ENCODE peak calls at places on chromosomes 5 and 9, in four cellular contexts. T is K562, S is GM12878, N is HepG2. F is an unnamed sample.

GRCh38 chr9:100086097-100086496 is 12.7 kb downstream of the ERP44 start:
- DNase-seq in S (no peak), T (no peak), N (no peak), F (no peak)

GRCh38 chr9:82912639-82913038 is 150.3 kb downstream of the RASEF start:
- DNase-seq in N (no peak), T (no peak), S (no peak), F (no peak)

GRCh38 chr9:114307323-114308250 is 15.3 kb upstream of the ORM1 start:
- DNase-seq in T (no peak), N (no peak), S (no peak), F (no peak)

GRCh38 chr9:84761137-84761808 is 91.7 kb downstream of the NTRK2 start:
- DNase-seq in S (no peak), T (no peak), N (no peak), F (no peak)

GRCh38 chr9:129380961-129381401 is 202.9 kb upstream of the IER5L start:
- DNase-seq in S (no peak), N (no peak), T (no peak), F (no peak)

GRCh38 chr5:78638423-78638822 is 10.1 kb downstream of the LHFPL2 start:
- DNase-seq in S (no peak), N (peak; percentile 56), T (no peak), F (no peak)

GRCh38 chr9:133587466-133587865 is 21.7 kb downstream of the FAM163B start:
- DNase-seq in T (no peak), N (no peak), S (no peak), F (no peak)

GRCh38 chr5:135039526-135040296 is 5.7 kb upstream of the PITX1 start:
- DNase-seq in S (no peak), T (no peak), N (no peak), F (no peak)

GRCh38 chr9:69045821-69046220 is 10.3 kb downstream of the FXN start:
- DNase-seq in N (peak; percentile 9), T (no peak), S (no peak), F (no peak)

GRCh38 chr9:69149321-69149807 is 24.7 kb upstream of the TJP2 start:
- DNase-seq in S (no peak), T (no peak), N (no peak), F (no peak)

GRCh38 chr9:113632776-113633590 is 169.5 kb downstream of the RGS3 start:
- DNase-seq in T (no peak), N (no peak), S (no peak), F (no peak)

GRCh38 chr5:6713274-6714181 is at the start of gene TENT4A:
- DNase-seq in N (no peak), S (no peak), T (peak; percentile 99), F (no peak)

GRCh38 chr9:78892182-78892581 is 595.3 kb downstream of the PSAT1 start:
- DNase-seq in S (no peak), N (no peak), T (no peak), F (no peak)

GRCh38 chr5:2502970-2503594 is 248.4 kb downstream of the IRX2 start:
- DNase-seq in N (no peak), T (no peak), S (no peak), F (no peak)

GRCh38 chr9:88658311-88658822 is 123.4 kb downstream of the NXNL2 start:
- DNase-seq in S (no peak), T (no peak), N (no peak), F (no peak)

GRCh38 chr5:126267435-126267834 is 155.8 kb upstream of the GRAMD2B start:
- DNase-seq in T (no peak), S (no peak), N (peak; percentile 10), F (no peak)

GRCh38 chr5:56264417-56265025 is 31.4 kb upstream of the ANKRD55 start:
- DNase-seq in T (peak; percentile 42), S (no peak), N (peak; percentile 59), F (peak; percentile 65)

GRCh38 chr5:1633605-1634336 is 110.0 kb upstream of the LPCAT1 start:
- DNase-seq in T (peak; percentile 92), N (peak; percentile 68), S (peak; percentile 15), F (peak; percentile 86)

GRCh38 chr5:91928751-91929521 is 545.8 kb upstream of the ARRDC3 start:
- DNase-seq in T (peak; percentile 3), N (no peak), S (no peak), F (peak; percentile 12)

GRCh38 chr9:97874617-97875016 is 21.6 kb downstream of the FOXE1 start:
- DNase-seq in N (no peak), S (no peak), T (no peak), F (no peak)

GRCh38 chr5:36168737-36169136 is 16.8 kb downstream of the SKP2 start:
- DNase-seq in T (no peak), N (no peak), S (no peak), F (no peak)

GRCh38 chr9:134597957-134598883 is 43.4 kb upstream of the COL5A1 start:
- DNase-seq in N (peak; percentile 7), T (no peak), S (no peak), F (peak; percentile 7)

GRCh38 chr9:37952731-37953130 is 48.8 kb upstream of the SLC25A51 start:
- DNase-seq in T (no peak), S (no peak), N (no peak), F (no peak)

GRCh38 chr5:100647461-100648230 is 112.5 kb downstream of the FAM174A start:
- DNase-seq in S (no peak), N (no peak), T (peak; percentile 30), F (peak; percentile 16)

GRCh38 chr5:181008136-181008535 is 19.5 kb downstream of the BTNL3 start:
- DNase-seq in N (no peak), T (peak; percentile 0), S (no peak), F (no peak)

GRCh38 chr9:135515083-135515511 is 6.1 kb upstream of the LCN1 start:
- DNase-seq in T (no peak), N (no peak), S (no peak), F (no peak)

GRCh38 chr5:142801495-142801871 is 31.3 kb downstream of the ARHGAP26 start:
- DNase-seq in T (no peak), N (no peak), S (no peak), F (no peak)

GRCh38 chr9:81430727-81431126 is 258.6 kb downstream of the TLE1 start:
- DNase-seq in T (no peak), N (no peak), S (no peak), F (no peak)

GRCh38 chr5:124644582-124644981 is 101.9 kb downstream of the ZNF608 start:
- DNase-seq in S (no peak), N (no peak), T (no peak), F (no peak)

GRCh38 chr5:124643306-124643705 is 103.1 kb downstream of the ZNF608 start:
- DNase-seq in S (no peak), N (no peak), T (no peak), F (no peak)

GRCh38 chr5:124642148-124642547 is 104.3 kb downstream of the ZNF608 start:
- DNase-seq in T (no peak), N (no peak), S (no peak), F (no peak)

GRCh38 chr5:124645396-124645795 is 101.0 kb downstream of the ZNF608 start:
- DNase-seq in S (peak; percentile 63), T (no peak), N (no peak), F (no peak)

DNA sequence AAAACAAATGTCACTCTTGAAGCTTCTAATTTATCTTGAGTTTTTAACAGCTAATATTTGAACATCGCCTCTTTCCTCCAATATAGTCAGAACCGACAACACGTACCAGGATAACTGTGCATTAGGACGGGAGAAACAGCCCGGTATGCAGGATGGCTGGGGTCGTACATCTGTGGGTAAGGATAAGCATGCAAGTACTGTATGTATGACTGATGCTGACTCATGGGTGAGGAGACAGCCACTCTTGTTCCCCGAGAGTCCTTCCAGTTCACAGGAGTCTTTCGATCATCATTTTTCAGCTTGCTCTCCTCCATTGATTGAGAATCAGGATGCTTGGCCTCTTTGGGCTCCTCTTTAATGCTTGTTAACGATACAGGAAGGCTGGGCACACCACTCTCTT is 102.3 kb downstream of the ZNF608 start:
- DNase-seq in N (no peak), T (peak; percentile 85), S (no peak), F (no peak)
- TF ChIP-seq SP1 in N (no peak), T (no peak), S (no peak), F (no peak)

GRCh38 chr5:64163746-64164145 is 1.9 kb upstream of the RNF180 start:
- DNase-seq in S (no peak), T (no peak), N (no peak), F (no peak)

GRCh38 chr5:64165500-64166200 is at the start of gene RNF180:
- DNase-seq in S (no peak), N (no peak), T (no peak), F (peak; percentile 45)

GRCh38 chr5:64164166-64164565 is 1.5 kb upstream of the RNF180 start:
- DNase-seq in S (no peak), T (no peak), N (no peak), F (no peak)

GRCh38 chr5:64165160-64165499 is 513 bp upstream of the RNF180 start:
- DNase-seq in S (no peak), T (no peak), N (no peak), F (no peak)

DNA sequence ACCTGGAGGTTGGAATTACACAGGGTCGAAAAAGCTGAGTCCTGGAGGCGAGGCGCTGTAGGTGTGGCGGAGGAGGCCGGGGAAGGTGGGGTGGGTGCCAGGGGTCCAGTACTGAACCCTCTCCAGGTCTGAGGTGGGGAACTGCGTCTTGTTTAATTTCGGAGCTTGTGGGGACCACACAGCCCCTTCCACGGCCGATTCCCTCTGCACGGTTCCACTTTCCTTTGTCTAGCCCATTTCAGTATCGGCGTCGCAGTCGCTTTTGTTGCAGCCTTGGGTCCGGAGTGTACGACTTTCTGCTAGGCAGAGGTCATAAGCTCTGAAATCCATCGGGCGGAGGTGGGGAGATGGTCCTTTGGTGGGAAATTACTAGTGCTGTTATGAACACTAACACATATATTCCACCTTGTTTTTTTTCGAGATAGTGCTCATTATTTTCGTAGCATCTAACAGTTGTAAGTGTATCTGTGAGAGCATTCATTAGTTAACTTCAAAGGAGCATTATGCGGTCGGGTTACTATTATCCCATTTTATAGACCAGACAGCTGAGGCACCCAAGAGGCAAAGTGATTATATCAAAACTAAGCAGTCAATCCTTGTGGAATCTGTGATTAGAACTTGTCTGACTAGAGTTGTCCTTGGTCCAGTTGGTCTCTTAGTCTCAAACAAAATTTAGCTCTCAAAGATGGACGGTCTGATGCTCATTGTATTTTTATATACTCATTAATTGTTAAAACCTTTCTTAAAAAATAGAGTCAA is 737 bp downstream of the RNF180 start:
- DNase-seq in S (no peak), T (no peak), N (no peak), F (no peak)
- TF ChIP-seq FOXM1 in S (no peak), T (no peak), N (no peak), F (no peak)

GRCh38 chr5:88203977-88204735 is 64.5 kb downstream of the TMEM161B start:
- DNase-seq in T (no peak), S (no peak), N (no peak), F (no peak)
- TF ChIP-seq SP1 in T (no peak), S (no peak), N (no peak), F (no peak)

DNA sequence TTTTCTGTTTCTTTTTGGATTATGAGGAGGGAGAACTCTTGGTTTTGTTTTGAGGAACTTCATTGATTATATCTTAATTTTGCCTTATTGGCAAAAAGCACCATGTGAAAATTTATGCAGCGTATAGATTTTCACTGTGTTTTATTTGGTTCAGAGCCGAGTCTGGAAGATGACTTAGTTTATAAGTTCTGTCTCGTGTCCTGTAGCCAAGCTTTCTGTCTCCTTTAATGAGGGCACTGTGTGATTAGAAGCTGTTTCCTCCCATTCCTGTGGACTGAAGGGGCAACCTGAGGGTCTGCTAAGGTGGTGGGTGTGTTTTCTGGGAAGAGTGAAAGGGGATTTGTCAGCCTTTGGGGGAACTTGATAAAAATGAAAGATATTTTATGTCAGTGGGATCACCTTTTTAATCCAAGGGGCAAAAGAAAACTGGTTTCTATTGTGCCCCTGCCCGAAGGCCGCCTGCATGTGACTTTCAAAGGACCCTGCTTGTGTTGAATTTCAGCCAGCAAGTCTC is 262.1 kb downstream of the FANCC start:
- DNase-seq in T (no peak), S (no peak), N (no peak), F (no peak)
- TF ChIP-seq FOXM1 in T (no peak), S (no peak), N (no peak), F (no peak)

F was measured in HEK293T.